ENCODE peak calls at places on chromosome 13, in ten cellular contexts. L is ovary, A is tibial artery, G is Peyer's patch, B is upper lobe of right lung, U is thyroid gland, T is MM.1S, Q is OCI-LY7, M is mammary epithelial cell, Z is testis. K is an unnamed sample.

GRCh38 chr13:110463876-110464510 is 97.5 kb downstream of the RAB20 start:
- DNase-seq in L (no peak), A (no peak), G (no peak), B (no peak), U (no peak), T (no peak), Q (no peak), M (no peak), Z (no peak), K (no peak)

GRCh38 chr13:33099860-33100259 is 83.6 kb downstream of the KL start:
- DNase-seq in L (no peak), A (no peak), G (no peak), B (no peak), U (no peak), T (no peak), Q (no peak), M (no peak), Z (no peak), K (peak)

GRCh38 chr13:75052616-75053015 is 429.4 kb downstream of the TBC1D4 start:
- DNase-seq in L (no peak), A (no peak), G (no peak), B (no peak), U (no peak), T (no peak), Q (no peak), M (no peak), Z (no peak), K (no peak)

GRCh38 chr13:107767119-107767518 is 448.2 kb downstream of the LIG4 start:
- DNase-seq in L (no peak), A (no peak), G (no peak), B (no peak), U (no peak), T (no peak), Q (no peak), M (no peak), Z (no peak), K (no peak)

GRCh38 chr13:30982506-30982905 is 50.0 kb downstream of the TEX26 start:
- DNase-seq in L (no peak), A (no peak), G (no peak), B (no peak), U (no peak), T (no peak), Q (no peak), M (no peak), Z (no peak), K (no peak)

GRCh38 chr13:100129605-100130004 is 40.7 kb downstream of the PCCA start:
- DNase-seq in L (no peak), A (peak), G (no peak), B (no peak), U (no peak), T (no peak), Q (no peak), M (no peak), Z (no peak), K (no peak)

GRCh38 chr13:100534147-100534818 is 54.3 kb downstream of the GGACT start:
- DNase-seq in L (no peak), A (no peak), G (no peak), B (no peak), U (no peak), T (no peak), Q (no peak), M (no peak), Z (no peak), K (no peak)

GRCh38 chr13:66673401-66673800 is 556.7 kb downstream of the PCDH9 start:
- DNase-seq in L (no peak), A (no peak), G (no peak), B (no peak), U (no peak), T (no peak), Q (no peak), M (peak), Z (no peak), K (no peak)

GRCh38 chr13:32164622-32165268 is 133.2 kb downstream of the FRY start:
- DNase-seq in L (no peak), A (no peak), G (no peak), B (no peak), U (peak), T (peak), Q (peak), M (no peak), Z (peak), K (peak)

GRCh38 chr13:48750588-48751383 is 97.1 kb downstream of the CYSLTR2 start:
- DNase-seq in L (peak), A (peak), G (no peak), B (no peak), U (peak), T (no peak), Q (no peak), M (no peak), Z (peak), K (no peak)

GRCh38 chr13:33260168-33261098 is 25.1 kb downstream of the STARD13 start:
- DNase-seq in L (no peak), A (no peak), G (no peak), B (no peak), U (peak), T (no peak), Q (no peak), M (no peak), Z (no peak), K (no peak)

GRCh38 chr13:79933389-79933788 is 407.5 kb downstream of the SPRY2 start:
- DNase-seq in L (no peak), A (no peak), G (no peak), B (no peak), U (no peak), T (no peak), Q (no peak), M (no peak), Z (no peak), K (no peak)

GRCh38 chr13:99873832-99874430 is 97.6 kb downstream of the ZIC5 start:
- DNase-seq in L (no peak), A (no peak), G (no peak), B (no peak), U (no peak), T (no peak), Q (no peak), M (no peak), Z (no peak), K (no peak)

GRCh38 chr13:36298535-36299068 is 988 bp upstream of the CCDC169 start:
- DNase-seq in L (no peak), A (no peak), G (no peak), B (no peak), U (no peak), T (no peak), Q (no peak), M (no peak), Z (peak), K (no peak)

GRCh38 chr13:89695343-89696257 is 1651.9 kb upstream of the MIR17HG start:
- DNase-seq in L (no peak), A (no peak), G (no peak), B (no peak), U (peak), T (peak), Q (peak), M (peak), Z (peak), K (peak)

GRCh38 chr13:45511310-45512147 is 46.8 kb downstream of the COG3 start:
- DNase-seq in L (no peak), A (no peak), G (no peak), B (no peak), U (peak), T (peak), Q (peak), M (peak), Z (peak), K (peak)

GRCh38 chr13:95275322-95276118 is 25.7 kb downstream of the ABCC4 start:
- DNase-seq in L (no peak), A (no peak), G (no peak), B (no peak), U (peak), T (no peak), Q (no peak), M (no peak), Z (no peak), K (no peak)

GRCh38 chr13:114107686-114108081 is 24.7 kb downstream of the RASA3 start:
- DNase-seq in L (no peak), A (peak), G (peak), B (peak), U (peak), T (no peak), Q (no peak), M (no peak), Z (no peak), K (peak)

GRCh38 chr13:98480915-98481510 is 95.9 kb downstream of the STK24 start:
- DNase-seq in L (peak), A (no peak), G (no peak), B (no peak), U (no peak), T (no peak), Q (peak), M (no peak), Z (no peak), K (peak)

GRCh38 chr13:91813255-91813654 is 414.8 kb downstream of the GPC5 start:
- DNase-seq in L (no peak), A (no peak), G (no peak), B (no peak), U (peak), T (no peak), Q (no peak), M (no peak), Z (no peak), K (no peak)

GRCh38 chr13:31807090-31807541 is 67.8 kb downstream of the RXFP2 start:
- DNase-seq in L (no peak), A (no peak), G (no peak), B (no peak), U (no peak), T (no peak), Q (no peak), M (peak), Z (no peak), K (no peak)

GRCh38 chr13:85194482-85194881 is 604.7 kb downstream of the SLITRK6 start:
- DNase-seq in L (no peak), A (no peak), G (no peak), B (no peak), U (no peak), T (no peak), Q (no peak), M (no peak), Z (no peak), K (no peak)

GRCh38 chr13:33290421-33290965 is 4.9 kb upstream of the STARD13 start:
- DNase-seq in L (no peak), A (no peak), G (no peak), B (no peak), U (no peak), T (no peak), Q (no peak), M (no peak), Z (no peak), K (no peak)

GRCh38 chr13:51041126-51041525 is 69.9 kb downstream of the C13orf42 start:
- DNase-seq in L (no peak), A (no peak), G (no peak), B (no peak), U (no peak), T (no peak), Q (no peak), M (no peak), Z (no peak), K (no peak)

GRCh38 chr13:19632915-19633339 is 532 bp upstream of the MPHOSPH8 start:
- DNase-seq in L (no peak), A (no peak), G (no peak), B (no peak), U (no peak), T (no peak), Q (no peak), M (no peak), Z (no peak), K (no peak)

GRCh38 chr13:20174656-20175405 is 14.0 kb upstream of the GJA3 start:
- DNase-seq in L (peak), A (peak), G (peak), B (peak), U (no peak), T (peak), Q (no peak), M (peak), Z (peak), K (no peak)

GRCh38 chr13:83211301-83211700 is 671.0 kb downstream of the SLITRK1 start:
- DNase-seq in L (no peak), A (no peak), G (no peak), B (no peak), U (no peak), T (no peak), Q (no peak), M (no peak), Z (no peak), K (no peak)

GRCh38 chr13:27797228-27797624 is 4.9 kb downstream of the GSX1 start:
- DNase-seq in L (no peak), A (no peak), G (no peak), B (no peak), U (no peak), T (no peak), Q (no peak), M (peak), Z (peak), K (peak)

GRCh38 chr13:101576452-101576851 is 124.0 kb downstream of the ITGBL1 start:
- DNase-seq in L (no peak), A (no peak), G (no peak), B (no peak), U (no peak), T (no peak), Q (no peak), M (no peak), Z (no peak), K (no peak)

GRCh38 chr13:34748561-34748960 is 193.5 kb upstream of the NBEA start:
- DNase-seq in L (no peak), A (no peak), G (no peak), B (no peak), U (peak), T (no peak), Q (no peak), M (no peak), Z (no peak), K (no peak)

GRCh38 chr13:34993470-34993869 is 51.4 kb downstream of the NBEA start:
- DNase-seq in L (no peak), A (no peak), G (no peak), B (no peak), U (no peak), T (no peak), Q (no peak), M (peak), Z (no peak), K (no peak)

GRCh38 chr13:19685034-19685433 is 51.6 kb downstream of the MPHOSPH8 start:
- DNase-seq in L (no peak), A (no peak), G (peak), B (no peak), U (no peak), T (no peak), Q (no peak), M (no peak), Z (no peak), K (no peak)

GRCh38 chr13:99415851-99416331 is 85.4 kb upstream of the TM9SF2 start:
- DNase-seq in L (no peak), A (peak), G (no peak), B (peak), U (no peak), T (no peak), Q (no peak), M (no peak), Z (no peak), K (no peak)

GRCh38 chr13:25276748-25277147 is 10.5 kb downstream of the MTMR6 start:
- DNase-seq in L (no peak), A (no peak), G (no peak), B (no peak), U (no peak), T (no peak), Q (no peak), M (peak), Z (no peak), K (no peak)

GRCh38 chr13:95438297-95438696 is 114.2 kb upstream of the CLDN10 start:
- DNase-seq in L (no peak), A (no peak), G (no peak), B (no peak), U (no peak), T (no peak), Q (no peak), M (no peak), Z (no peak), K (no peak)

GRCh38 chr13:36601186-36601585 is 72.6 kb upstream of the SERTM1 start:
- DNase-seq in L (no peak), A (no peak), G (no peak), B (no peak), U (no peak), T (no peak), Q (no peak), M (peak), Z (no peak), K (no peak)

GRCh38 chr13:112893570-112894422 is 75.2 kb upstream of the MCF2L start:
- DNase-seq in L (no peak), A (no peak), G (peak), B (no peak), U (peak), T (peak), Q (no peak), M (no peak), Z (no peak), K (peak)

GRCh38 chr13:24911135-24911524 is 147.2 kb downstream of the RNF17 start:
- DNase-seq in L (no peak), A (no peak), G (no peak), B (no peak), U (no peak), T (no peak), Q (no peak), M (peak), Z (no peak), K (no peak)

GRCh38 chr13:21501709-21502108 is 42.6 kb upstream of the ZDHHC20 start:
- DNase-seq in L (no peak), A (no peak), G (no peak), B (no peak), U (no peak), T (no peak), Q (no peak), M (no peak), Z (no peak), K (no peak)
- TF ChIP-seq CTCF in L (no peak), A (no peak), G (no peak), B (no peak), U (no peak), T (no peak), Q (peak), M (no peak), Z (no peak), K (peak)

GRCh38 chr13:43880451-43880850 is 747 bp downstream of the LACC1 start:
- DNase-seq in L (no peak), A (no peak), G (no peak), B (no peak), U (no peak), T (no peak), Q (peak), M (no peak), Z (no peak), K (no peak)
- H3K4me3 ChIP-seq in L (peak), A (peak), G (peak), B (peak), U (peak), T (no peak), Q (peak), M (peak), Z (peak), K (no peak)

GRCh38 chr13:62960723-62961122 is 1545.1 kb upstream of the PCDH20 start:
- DNase-seq in L (no peak), A (no peak), G (no peak), B (no peak), U (no peak), T (no peak), Q (no peak), M (no peak), Z (no peak), K (no peak)
- H3K27ac ChIP-seq in L (no peak), A (no peak), G (no peak), B (no peak), U (no peak), T (no peak), Q (no peak), M (no peak), Z (no peak), K (no peak)

GRCh38 chr13:53004605-53005004 is 24.0 kb upstream of the OLFM4 start:
- DNase-seq in L (no peak), A (no peak), G (no peak), B (no peak), U (peak), T (no peak), Q (no peak), M (no peak), Z (no peak), K (peak)
- TF ChIP-seq CTCF in L (no peak), A (no peak), G (no peak), B (no peak), U (no peak), T (no peak), Q (no peak), M (no peak), Z (no peak), K (peak)

GRCh38 chr13:41007359-41008118 is 11.6 kb downstream of the ELF1 start:
- DNase-seq in L (no peak), A (no peak), G (no peak), B (no peak), U (no peak), T (no peak), Q (peak), M (no peak), Z (no peak), K (no peak)

GRCh38 chr13:41006296-41006695 is 12.8 kb downstream of the ELF1 start:
- DNase-seq in L (no peak), A (no peak), G (no peak), B (no peak), U (no peak), T (no peak), Q (peak), M (no peak), Z (no peak), K (no peak)

GRCh38 chr13:41005709-41006108 is 13.4 kb downstream of the ELF1 start:
- DNase-seq in L (no peak), A (no peak), G (no peak), B (no peak), U (no peak), T (no peak), Q (no peak), M (no peak), Z (no peak), K (no peak)

GRCh38 chr13:41008349-41008980 is 10.7 kb downstream of the ELF1 start:
- DNase-seq in L (no peak), A (no peak), G (no peak), B (no peak), U (no peak), T (no peak), Q (no peak), M (peak), Z (no peak), K (no peak)

GRCh38 chr13:41006951-41007350 is 12.2 kb downstream of the ELF1 start:
- DNase-seq in L (no peak), A (no peak), G (no peak), B (no peak), U (no peak), T (no peak), Q (peak), M (no peak), Z (no peak), K (no peak)
- H3K4me3 ChIP-seq in L (no peak), A (no peak), G (no peak), B (no peak), U (no peak), T (no peak), Q (peak), M (no peak), Z (no peak), K (no peak)

GRCh38 chr13:23320926-23321533 is 112.5 kb downstream of the SACS start:
- DNase-seq in L (no peak), A (no peak), G (no peak), B (no peak), U (no peak), T (no peak), Q (no peak), M (no peak), Z (no peak), K (no peak)

GRCh38 chr13:23319915-23320224 is 113.6 kb downstream of the SACS start:
- DNase-seq in L (no peak), A (no peak), G (no peak), B (no peak), U (no peak), T (no peak), Q (no peak), M (no peak), Z (no peak), K (no peak)

GRCh38 chr13:23323946-23324709 is 109.4 kb downstream of the SACS start:
- DNase-seq in L (no peak), A (no peak), G (no peak), B (no peak), U (no peak), T (no peak), Q (no peak), M (no peak), Z (no peak), K (no peak)

GRCh38 chr13:23322353-23323336 is 110.9 kb downstream of the SACS start:
- DNase-seq in L (no peak), A (no peak), G (no peak), B (no peak), U (no peak), T (no peak), Q (no peak), M (no peak), Z (no peak), K (no peak)

DNA sequence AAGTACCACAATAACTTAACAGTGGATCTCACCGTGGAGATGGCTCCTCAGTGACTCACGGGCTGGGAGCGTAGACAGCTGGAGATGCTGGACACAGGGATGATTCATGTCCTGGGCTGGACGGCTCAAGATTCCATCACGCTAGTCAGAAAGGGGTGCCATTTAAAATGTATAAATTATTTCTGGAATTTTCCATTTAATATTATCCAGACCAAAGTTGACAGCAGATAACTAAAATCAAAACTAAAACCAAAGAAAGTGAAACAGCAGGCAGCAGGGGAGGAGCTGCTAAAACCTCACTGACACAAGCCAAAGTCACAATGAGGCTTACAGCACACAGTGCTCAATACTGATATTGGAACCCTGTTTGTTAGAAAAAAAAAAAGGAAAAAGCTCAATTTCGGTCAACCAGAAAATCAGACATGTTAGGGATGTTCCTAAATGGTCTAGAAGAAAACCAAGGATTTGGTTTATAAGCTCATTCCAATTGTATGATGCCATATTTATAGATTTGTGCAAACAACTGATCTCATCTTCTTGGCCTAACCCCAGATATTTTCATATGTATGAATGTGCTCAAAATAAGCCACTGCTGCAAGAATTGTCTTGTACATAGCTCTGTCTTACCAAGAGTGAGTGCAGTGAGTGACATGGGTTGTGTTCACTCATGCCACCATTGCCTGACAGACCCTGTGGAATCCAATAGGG is 111.8 kb downstream of the SACS start:
- DNase-seq in L (no peak), A (peak), G (no peak), B (no peak), U (no peak), T (peak), Q (no peak), M (peak), Z (no peak), K (no peak)
- H3K27ac ChIP-seq in L (no peak), A (peak), G (no peak), B (peak), U (no peak), T (no peak), Q (no peak), M (peak), Z (no peak), K (no peak)

GRCh38 chr13:76886292-76887061 is at the start of gene KCTD12:
- DNase-seq in L (peak), A (peak), G (peak), B (peak), U (peak), T (peak), Q (peak), M (peak), Z (peak), K (peak)
- TF ChIP-seq CTCF in L (no peak), A (peak), G (no peak), B (peak), U (no peak), T (no peak), Q (peak), M (no peak), Z (peak), K (no peak)